ENCODE peak calls at places on chromosomes 12 and 14, in six cellular contexts. One of them, this sample, is unnamed.
A peak's percentile ranks its signal among the peaks of the same experiment; 100 is the strongest.

GRCh38 chr12:118397693-118398440 is 21.5 kb downstream of the SUDS3 start:
- DNase-seq in osteocyte: no peak
- DNase-seq in G401: no peak
- DNase-seq in astrocyte of the cerebellum: no peak
- DNase-seq in CD4-positive, alpha-beta T cell: no peak
- DNase-seq in AG09309: no peak
- DNase-seq in this sample: no peak

GRCh38 chr14:88554458-88555286 is at the start of gene PTPN21:
- DNase-seq in osteocyte: peak; percentile 88
- DNase-seq in G401: peak; percentile 48
- DNase-seq in astrocyte of the cerebellum: no peak
- DNase-seq in CD4-positive, alpha-beta T cell: no peak
- DNase-seq in AG09309: no peak
- DNase-seq in this sample: peak; percentile 79

GRCh38 chr12:69739287-69740191 is 879 bp downstream of the RAB3IP start:
- DNase-seq in osteocyte: peak; percentile 84
- DNase-seq in G401: peak; percentile 71
- DNase-seq in astrocyte of the cerebellum: no peak
- DNase-seq in CD4-positive, alpha-beta T cell: peak; percentile 40
- DNase-seq in AG09309: no peak
- DNase-seq in this sample: peak; percentile 24

GRCh38 chr12:131088701-131089525 is 135.2 kb downstream of the ADGRD1 start:
- DNase-seq in osteocyte: peak; percentile 70
- DNase-seq in G401: no peak
- DNase-seq in astrocyte of the cerebellum: no peak
- DNase-seq in CD4-positive, alpha-beta T cell: no peak
- DNase-seq in AG09309: no peak
- DNase-seq in this sample: no peak

GRCh38 chr12:112419269-112420133 is 754 bp downstream of the PTPN11 start:
- DNase-seq in osteocyte: peak; percentile 88
- DNase-seq in G401: no peak
- DNase-seq in astrocyte of the cerebellum: peak; percentile 37
- DNase-seq in CD4-positive, alpha-beta T cell: no peak
- DNase-seq in AG09309: peak; percentile 46
- DNase-seq in this sample: peak; percentile 82

GRCh38 chr12:57852620-57853509 is 6.3 kb upstream of the CTDSP2 start:
- DNase-seq in osteocyte: no peak
- DNase-seq in G401: no peak
- DNase-seq in astrocyte of the cerebellum: no peak
- DNase-seq in CD4-positive, alpha-beta T cell: no peak
- DNase-seq in AG09309: no peak
- DNase-seq in this sample: no peak

GRCh38 chr14:74508292-74508731 is 14.7 kb downstream of the ISCA2 start:
- DNase-seq in osteocyte: no peak
- DNase-seq in G401: no peak
- DNase-seq in astrocyte of the cerebellum: no peak
- DNase-seq in CD4-positive, alpha-beta T cell: no peak
- DNase-seq in AG09309: no peak
- DNase-seq in this sample: no peak

GRCh38 chr14:22819191-22819988 is 4.2 kb upstream of the SLC7A7 start:
- DNase-seq in osteocyte: no peak
- DNase-seq in G401: no peak
- DNase-seq in astrocyte of the cerebellum: no peak
- DNase-seq in CD4-positive, alpha-beta T cell: no peak
- DNase-seq in AG09309: no peak
- DNase-seq in this sample: peak; percentile 61

GRCh38 chr14:105394714-105395537 is 3.4 kb upstream of the TEX22 start:
- DNase-seq in osteocyte: no peak
- DNase-seq in G401: no peak
- DNase-seq in astrocyte of the cerebellum: no peak
- DNase-seq in CD4-positive, alpha-beta T cell: no peak
- DNase-seq in AG09309: no peak
- DNase-seq in this sample: no peak

GRCh38 chr12:53208877-53209463 is 1.9 kb upstream of the ITGB7 start:
- DNase-seq in osteocyte: no peak
- DNase-seq in G401: no peak
- DNase-seq in astrocyte of the cerebellum: no peak
- DNase-seq in CD4-positive, alpha-beta T cell: no peak
- DNase-seq in AG09309: no peak
- DNase-seq in this sample: no peak

GRCh38 chr12:126369487-126370463 is 1304.5 kb downstream of the AACS start:
- DNase-seq in osteocyte: no peak
- DNase-seq in G401: no peak
- DNase-seq in astrocyte of the cerebellum: peak; percentile 66
- DNase-seq in CD4-positive, alpha-beta T cell: no peak
- DNase-seq in AG09309: peak; percentile 58
- DNase-seq in this sample: peak; percentile 44

GRCh38 chr12:113392988-113393579 is 10.6 kb downstream of the SDS start:
- DNase-seq in osteocyte: no peak
- DNase-seq in G401: no peak
- DNase-seq in astrocyte of the cerebellum: no peak
- DNase-seq in CD4-positive, alpha-beta T cell: no peak
- DNase-seq in AG09309: no peak
- DNase-seq in this sample: peak; percentile 39

GRCh38 chr14:52067873-52068740 is 752 bp downstream of the NID2 start:
- DNase-seq in osteocyte: peak; percentile 86
- DNase-seq in G401: no peak
- DNase-seq in astrocyte of the cerebellum: no peak
- DNase-seq in CD4-positive, alpha-beta T cell: no peak
- DNase-seq in AG09309: no peak
- DNase-seq in this sample: peak; percentile 38

GRCh38 chr12:6534914-6535696 is 788 bp downstream of the GAPDH start:
- DNase-seq in osteocyte: peak; percentile 88
- DNase-seq in G401: peak; percentile 64
- DNase-seq in astrocyte of the cerebellum: no peak
- DNase-seq in CD4-positive, alpha-beta T cell: peak; percentile 64
- DNase-seq in AG09309: no peak
- DNase-seq in this sample: peak; percentile 80

GRCh38 chr14:59376691-59377090 is 88.5 kb downstream of the GPR135 start:
- DNase-seq in osteocyte: no peak
- DNase-seq in G401: no peak
- DNase-seq in astrocyte of the cerebellum: no peak
- DNase-seq in CD4-positive, alpha-beta T cell: no peak
- DNase-seq in AG09309: no peak
- DNase-seq in this sample: no peak

GRCh38 chr12:123022846-123023245 is 42.4 kb downstream of the ARL6IP4 start:
- DNase-seq in osteocyte: no peak
- DNase-seq in G401: no peak
- DNase-seq in astrocyte of the cerebellum: no peak
- DNase-seq in CD4-positive, alpha-beta T cell: no peak
- DNase-seq in AG09309: no peak
- DNase-seq in this sample: no peak

GRCh38 chr14:94097091-94097490 is 13.4 kb upstream of the IFI27 start:
- DNase-seq in osteocyte: no peak
- DNase-seq in G401: no peak
- DNase-seq in astrocyte of the cerebellum: no peak
- DNase-seq in CD4-positive, alpha-beta T cell: no peak
- DNase-seq in AG09309: no peak
- DNase-seq in this sample: no peak

GRCh38 chr14:68391292-68392014 is 401.4 kb downstream of the ZFP36L1 start:
- DNase-seq in osteocyte: no peak
- DNase-seq in G401: no peak
- DNase-seq in astrocyte of the cerebellum: peak; percentile 77
- DNase-seq in CD4-positive, alpha-beta T cell: no peak
- DNase-seq in AG09309: no peak
- DNase-seq in this sample: no peak

GRCh38 chr12:51822956-51823355 is 25.6 kb downstream of the FIGNL2 start:
- DNase-seq in osteocyte: no peak
- DNase-seq in G401: no peak
- DNase-seq in astrocyte of the cerebellum: no peak
- DNase-seq in CD4-positive, alpha-beta T cell: no peak
- DNase-seq in AG09309: no peak
- DNase-seq in this sample: peak; percentile 40

GRCh38 chr12:56631790-56632700 is 1.9 kb upstream of the BAZ2A start:
- DNase-seq in osteocyte: no peak
- DNase-seq in G401: peak; percentile 46
- DNase-seq in astrocyte of the cerebellum: no peak
- DNase-seq in CD4-positive, alpha-beta T cell: peak; percentile 34
- DNase-seq in AG09309: no peak
- DNase-seq in this sample: peak; percentile 42

GRCh38 chr12:54388214-54389138 is 3.9 kb upstream of the ZNF385A start:
- DNase-seq in osteocyte: no peak
- DNase-seq in G401: no peak
- DNase-seq in astrocyte of the cerebellum: no peak
- DNase-seq in CD4-positive, alpha-beta T cell: no peak
- DNase-seq in AG09309: no peak
- DNase-seq in this sample: no peak

GRCh38 chr12:52201520-52201839 is 9.7 kb upstream of the KRT80 start:
- DNase-seq in osteocyte: no peak
- DNase-seq in G401: no peak
- DNase-seq in astrocyte of the cerebellum: no peak
- DNase-seq in CD4-positive, alpha-beta T cell: no peak
- DNase-seq in AG09309: no peak
- DNase-seq in this sample: no peak

GRCh38 chr12:62400135-62400534 is 66.5 kb upstream of the MON2 start:
- DNase-seq in osteocyte: no peak
- DNase-seq in G401: no peak
- DNase-seq in astrocyte of the cerebellum: no peak
- DNase-seq in CD4-positive, alpha-beta T cell: no peak
- DNase-seq in AG09309: no peak
- DNase-seq in this sample: no peak

GRCh38 chr14:101480747-101481530 is 80.4 kb upstream of the DIO3 start:
- DNase-seq in osteocyte: peak; percentile 62
- DNase-seq in G401: no peak
- DNase-seq in astrocyte of the cerebellum: peak; percentile 57
- DNase-seq in CD4-positive, alpha-beta T cell: no peak
- DNase-seq in AG09309: peak; percentile 33
- DNase-seq in this sample: no peak

GRCh38 chr12:42510823-42511222 is 78.7 kb downstream of the PRICKLE1 start:
- DNase-seq in osteocyte: no peak
- DNase-seq in G401: no peak
- DNase-seq in astrocyte of the cerebellum: no peak
- DNase-seq in CD4-positive, alpha-beta T cell: no peak
- DNase-seq in AG09309: no peak
- DNase-seq in this sample: no peak

GRCh38 chr14:22689186-22689585 is 45.0 kb upstream of the OR6J1 start:
- DNase-seq in osteocyte: no peak
- DNase-seq in G401: no peak
- DNase-seq in astrocyte of the cerebellum: peak; percentile 67
- DNase-seq in CD4-positive, alpha-beta T cell: no peak
- DNase-seq in AG09309: peak; percentile 62
- DNase-seq in this sample: peak; percentile 87

GRCh38 chr12:80565276-80565675 is 121.2 kb downstream of the PTPRQ start:
- DNase-seq in osteocyte: no peak
- DNase-seq in G401: no peak
- DNase-seq in astrocyte of the cerebellum: no peak
- DNase-seq in CD4-positive, alpha-beta T cell: no peak
- DNase-seq in AG09309: no peak
- DNase-seq in this sample: no peak

GRCh38 chr12:12537421-12537820 is 25.2 kb downstream of the DUSP16 start:
- DNase-seq in osteocyte: no peak
- DNase-seq in G401: no peak
- DNase-seq in astrocyte of the cerebellum: no peak
- DNase-seq in CD4-positive, alpha-beta T cell: no peak
- DNase-seq in AG09309: no peak
- DNase-seq in this sample: no peak

GRCh38 chr12:29416748-29417147 is 35.8 kb upstream of the ERGIC2 start:
- DNase-seq in osteocyte: no peak
- DNase-seq in G401: no peak
- DNase-seq in astrocyte of the cerebellum: no peak
- DNase-seq in CD4-positive, alpha-beta T cell: no peak
- DNase-seq in AG09309: no peak
- DNase-seq in this sample: no peak

GRCh38 chr12:104220931-104221330 is 5.4 kb downstream of the TXNRD1 start:
- DNase-seq in osteocyte: no peak
- DNase-seq in G401: no peak
- DNase-seq in astrocyte of the cerebellum: no peak
- DNase-seq in CD4-positive, alpha-beta T cell: no peak
- DNase-seq in AG09309: no peak
- DNase-seq in this sample: no peak

GRCh38 chr14:74302634-74303569 is at the start of gene ABCD4:
- DNase-seq in osteocyte: peak; percentile 93
- DNase-seq in G401: peak; percentile 97
- DNase-seq in astrocyte of the cerebellum: peak; percentile 76
- DNase-seq in CD4-positive, alpha-beta T cell: peak; percentile 81
- DNase-seq in AG09309: peak; percentile 47
- DNase-seq in this sample: peak; percentile 92

GRCh38 chr14:104879201-104879982 is 14.3 kb downstream of the CEP170B start:
- DNase-seq in osteocyte: no peak
- DNase-seq in G401: no peak
- DNase-seq in astrocyte of the cerebellum: no peak
- DNase-seq in CD4-positive, alpha-beta T cell: no peak
- DNase-seq in AG09309: no peak
- DNase-seq in this sample: no peak

GRCh38 chr12:123056053-123056452 is 75.6 kb downstream of the ARL6IP4 start:
- DNase-seq in osteocyte: no peak
- DNase-seq in G401: no peak
- DNase-seq in astrocyte of the cerebellum: no peak
- DNase-seq in CD4-positive, alpha-beta T cell: no peak
- DNase-seq in AG09309: no peak
- DNase-seq in this sample: peak; percentile 83

GRCh38 chr12:130988261-130989175 is 34.8 kb downstream of the ADGRD1 start:
- DNase-seq in osteocyte: no peak
- DNase-seq in G401: no peak
- DNase-seq in astrocyte of the cerebellum: no peak
- DNase-seq in CD4-positive, alpha-beta T cell: no peak
- DNase-seq in AG09309: no peak
- DNase-seq in this sample: no peak

GRCh38 chr14:37034410-37035285 is 137.8 kb downstream of the SLC25A21 start:
- DNase-seq in osteocyte: no peak
- DNase-seq in G401: no peak
- DNase-seq in astrocyte of the cerebellum: peak; percentile 90
- DNase-seq in CD4-positive, alpha-beta T cell: no peak
- DNase-seq in AG09309: peak; percentile 69
- DNase-seq in this sample: no peak

GRCh38 chr12:31006416-31007152 is 67.1 kb upstream of the DDX11 start:
- DNase-seq in osteocyte: no peak
- DNase-seq in G401: no peak
- DNase-seq in astrocyte of the cerebellum: no peak
- DNase-seq in CD4-positive, alpha-beta T cell: no peak
- DNase-seq in AG09309: no peak
- DNase-seq in this sample: no peak

GRCh38 chr12:84508943-84509342 is 403.7 kb downstream of the SLC6A15 start:
- DNase-seq in osteocyte: no peak
- DNase-seq in G401: no peak
- DNase-seq in astrocyte of the cerebellum: no peak
- DNase-seq in CD4-positive, alpha-beta T cell: no peak
- DNase-seq in AG09309: peak; percentile 13
- DNase-seq in this sample: no peak